ENCODE peak calls at places on chromosomes 6 and 20, in four cellular contexts. A is heart left ventricle, S is fibroblast of lung, T is Peyer's patch. I is an unnamed sample. For H3K4me1, the result is how much of the 10 kb centered on the place peaks cover.

GRCh38 chr6:89970609-89971337 is 76.5 kb downstream of the GJA10 start:
- DNase-seq in A (no peak), S (peak), T (no peak), I (peak)

GRCh38 chr20:19376451-19376971 is 164.1 kb downstream of the SLC24A3 start:
- DNase-seq in A (peak), S (no peak), T (no peak), I (no peak)

GRCh38 chr20:32024683-32025295 is 14.6 kb downstream of the CCM2L start:
- DNase-seq in A (no peak), S (no peak), T (no peak), I (no peak)

GRCh38 chr20:62908971-62909791 is 17.1 kb downstream of the DIDO1 start:
- DNase-seq in A (no peak), S (no peak), T (peak), I (no peak)

GRCh38 chr20:46568570-46569129 is 18.2 kb upstream of the OCSTAMP start:
- DNase-seq in A (peak), S (peak), T (peak), I (no peak)

GRCh38 chr20:49832632-49833327 is 20.2 kb downstream of the SLC9A8 start:
- DNase-seq in A (no peak), S (no peak), T (no peak), I (no peak)

GRCh38 chr20:38196592-38196991 is 31.5 kb upstream of the TGM2 start:
- DNase-seq in A (peak), S (no peak), T (no peak), I (no peak)

GRCh38 chr6:94050515-94050914 is 631.2 kb upstream of the EPHA7 start:
- DNase-seq in A (no peak), S (no peak), T (no peak), I (no peak)

GRCh38 chr6:12608874-12609273 is 107.7 kb upstream of the PHACTR1 start:
- DNase-seq in A (no peak), S (no peak), T (no peak), I (no peak)

GRCh38 chr6:89133981-89134380 is 11.9 kb upstream of the PM20D2 start:
- DNase-seq in A (no peak), S (no peak), T (no peak), I (no peak)

GRCh38 chr6:106512048-106512957 is 117.0 kb downstream of the RTN4IP1 start:
- DNase-seq in A (peak), S (peak), T (peak), I (peak)

GRCh38 chr6:27839303-27840081 is 72.7 kb downstream of the OR2B2 start:
- DNase-seq in A (peak), S (peak), T (no peak), I (peak)

GRCh38 chr6:47047479-47048411 is 5.6 kb upstream of the ADGRF1 start:
- DNase-seq in A (peak), S (peak), T (peak), I (peak)

GRCh38 chr6:127951172-127951995 is 50.5 kb upstream of the THEMIS start:
- DNase-seq in A (no peak), S (no peak), T (no peak), I (no peak)

GRCh38 chr6:3265671-3266070 is 6.9 kb downstream of the PSMG4 start:
- DNase-seq in A (no peak), S (no peak), T (peak), I (no peak)

GRCh38 chr6:157107915-157108651 is 215.2 kb downstream of the TMEM242 start:
- DNase-seq in A (no peak), S (peak), T (no peak), I (no peak)

GRCh38 chr6:159460476-159460875 is 232.6 kb downstream of the SOD2 start:
- DNase-seq in A (no peak), S (no peak), T (no peak), I (no peak)

GRCh38 chr20:11445161-11445560 is 472.5 kb upstream of the BTBD3 start:
- DNase-seq in A (no peak), S (no peak), T (no peak), I (no peak)

GRCh38 chr6:16278048-16278724 is 39.8 kb downstream of the GMPR start:
- DNase-seq in A (no peak), S (peak), T (no peak), I (no peak)

GRCh38 chr6:33172307-33173227 is 19.7 kb downstream of the COL11A2 start:
- DNase-seq in A (no peak), S (peak), T (peak), I (no peak)

GRCh38 chr6:110971458-110971857 is 10.4 kb upstream of the RPF2 start:
- DNase-seq in A (no peak), S (no peak), T (no peak), I (no peak)
- H3K4me1 ChIP-seq in A (under half), S (under half), T (under half), I (under half)

GRCh38 chr6:86706449-86706848 is 230.9 kb upstream of the HTR1E start:
- DNase-seq in A (no peak), S (no peak), T (no peak), I (no peak)
- TF ChIP-seq CTCF in A (no peak), S (no peak), T (no peak), I (peak)

DNA sequence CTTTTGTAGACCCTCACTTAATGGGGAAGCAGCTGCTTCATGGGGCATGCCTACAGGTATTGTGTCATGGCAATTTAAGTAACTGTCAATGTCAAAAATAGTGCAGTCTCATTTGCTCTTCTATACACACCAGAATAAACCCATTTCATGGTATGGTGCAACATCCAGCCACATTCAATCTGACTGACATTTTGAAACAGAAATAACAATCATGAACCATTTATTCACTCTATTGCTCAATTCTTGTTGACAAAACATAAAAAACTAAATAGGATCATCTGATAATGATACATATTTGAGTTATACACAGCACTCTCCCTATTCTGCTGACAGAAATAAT is 122.9 kb downstream of the MAP7 start:
- DNase-seq in A (no peak), S (no peak), T (no peak), I (no peak)
- H3K4me1 ChIP-seq in A (under half), S (under half), T (under half), I (under half)

DNA sequence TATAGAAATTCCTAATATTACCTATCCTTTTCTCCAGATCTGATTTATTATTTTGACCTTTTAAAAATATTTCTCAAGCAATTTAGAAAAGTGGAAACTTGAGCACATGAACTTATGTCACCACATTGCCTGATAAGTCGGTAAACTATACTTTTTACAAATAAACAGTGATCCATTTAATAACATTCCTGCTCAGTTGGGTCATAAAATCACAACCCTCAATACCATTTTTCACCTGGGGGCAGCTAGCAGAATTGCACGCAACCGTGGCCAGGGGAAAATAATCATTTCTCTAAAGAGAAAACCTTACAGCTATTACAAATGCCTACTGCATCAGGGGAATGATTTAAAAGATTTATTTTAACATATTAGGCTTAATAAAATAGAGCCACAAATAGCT is 614.5 kb downstream of the PHF3 start:
- DNase-seq in A (no peak), S (peak), T (no peak), I (no peak)
- TF ChIP-seq CTCF in A (no peak), S (no peak), T (no peak), I (no peak)

GRCh38 chr6:122248844-122249243 is 150.6 kb upstream of the HSF2 start:
- DNase-seq in A (no peak), S (no peak), T (no peak), I (no peak)
- H3K4me1 ChIP-seq in A (under half), S (under half), T (under half), I (under half)